ENCODE peak calls at places on chromosomes 12 and 14, in seven cellular contexts. Y is A549, B is tibial nerve, F is body of pancreas, Z is H1, D is sigmoid colon, S is Peyer's patch. G is an unnamed sample.
A peak's percentile ranks its signal among the peaks of the same experiment; 100 is the strongest.

GRCh38 chr12:12608557-12608957 is 3.1 kb upstream of the CREBL2 start:
- DNase-seq in S (no peak), Y (peak; percentile 68), Z (no peak), F (no peak), B (no peak), D (no peak), G (no peak)

GRCh38 chr14:96797943-96798349 is 764 bp downstream of the VRK1 start:
- DNase-seq in Y (peak; percentile 16), S (peak; percentile 48), D (no peak), Z (no peak), B (no peak), F (no peak), G (no peak)

GRCh38 chr14:31787377-31787776 is 226.2 kb downstream of the NUBPL start:
- DNase-seq in Y (peak; percentile 50), D (no peak), Z (no peak), S (no peak), B (no peak), F (no peak), G (no peak)

GRCh38 chr12:101969-102878 is 35.7 kb downstream of the IQSEC3 start:
- DNase-seq in D (peak; percentile 38), Y (peak; percentile 30), B (no peak), Z (no peak), F (no peak), S (no peak), G (no peak)

GRCh38 chr12:15738438-15739015 is 50.7 kb downstream of the EPS8 start:
- DNase-seq in S (no peak), B (no peak), Z (no peak), D (no peak), Y (no peak), F (no peak), G (no peak)

GRCh38 chr14:81423504-81423903 is 23.4 kb upstream of the STON2 start:
- DNase-seq in Y (no peak), F (no peak), S (no peak), D (no peak), B (peak; percentile 44), Z (no peak), G (peak; percentile 55)

GRCh38 chr14:101719045-101719645 is 42.4 kb upstream of the PPP2R5C start:
- DNase-seq in B (no peak), S (no peak), Y (no peak), D (no peak), Z (no peak), F (no peak), G (peak; percentile 75)

GRCh38 chr12:9922429-9922828 is 9.7 kb downstream of the CLEC2A start:
- DNase-seq in D (no peak), Z (no peak), Y (no peak), S (no peak), F (no peak), B (no peak), G (no peak)

GRCh38 chr14:91744068-91744480 is 12.2 kb upstream of the CATSPERB start:
- DNase-seq in F (peak; percentile 68), S (no peak), D (no peak), Y (peak; percentile 79), Z (no peak), B (no peak), G (no peak)

GRCh38 chr14:91737619-91738018 is 5.7 kb upstream of the CATSPERB start:
- DNase-seq in B (no peak), Z (no peak), D (no peak), Y (no peak), S (no peak), F (no peak), G (no peak)

GRCh38 chr14:91745329-91745728 is 13.4 kb upstream of the CATSPERB start:
- DNase-seq in Z (no peak), B (no peak), D (no peak), Y (no peak), S (no peak), F (no peak), G (no peak)

GRCh38 chr14:91748049-91748448 is 16.2 kb upstream of the CATSPERB start:
- DNase-seq in F (no peak), S (no peak), Z (no peak), B (no peak), Y (no peak), D (no peak), G (no peak)

DNA sequence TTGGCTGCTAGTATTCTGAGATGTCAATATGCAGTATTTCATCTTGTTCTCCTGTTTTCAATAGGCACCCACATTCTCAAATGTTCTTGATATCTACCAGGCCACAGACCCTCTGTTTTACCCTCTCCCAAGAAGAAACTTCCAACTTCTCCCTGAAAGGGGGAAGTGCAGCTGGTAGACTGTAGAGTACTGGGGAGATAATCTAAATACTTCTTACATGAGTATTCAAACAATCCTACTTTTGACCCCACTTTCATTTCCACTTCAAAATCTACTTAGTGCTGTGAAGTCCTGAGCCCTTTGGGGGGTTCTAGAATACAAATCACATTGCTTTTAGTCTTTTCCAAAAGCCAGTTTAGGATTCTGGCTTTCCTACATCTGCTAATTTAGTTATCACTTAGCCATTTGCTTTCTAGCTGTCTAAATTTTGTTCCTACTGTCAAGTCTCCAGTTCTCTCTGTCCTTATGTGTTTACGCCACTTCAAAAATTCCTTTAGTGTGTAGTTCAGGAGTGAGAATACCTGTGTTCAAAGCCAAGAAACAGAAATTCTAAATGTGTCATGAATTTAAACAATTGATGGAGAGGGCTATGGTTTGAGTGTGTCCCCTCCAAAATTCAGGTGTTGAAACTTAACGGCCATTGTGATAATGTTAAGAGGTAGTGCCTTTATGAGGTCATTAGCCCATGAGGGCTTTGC is 11.2 kb upstream of the CATSPERB start:
- DNase-seq in Z (no peak), S (no peak), D (no peak), B (no peak), F (no peak), Y (no peak), G (no peak)
- H3K4me1 ChIP-seq in Z (no peaks in the 10 kb centered on the region), S (no peaks in the 10 kb centered on the region), D (peaks cover 7% of the 10 kb centered on the region), B (no peaks in the 10 kb centered on the region), F (peaks cover 35% of the 10 kb centered on the region), Y (peaks cover 10% of the 10 kb centered on the region), G (no peaks in the 10 kb centered on the region)

DNA sequence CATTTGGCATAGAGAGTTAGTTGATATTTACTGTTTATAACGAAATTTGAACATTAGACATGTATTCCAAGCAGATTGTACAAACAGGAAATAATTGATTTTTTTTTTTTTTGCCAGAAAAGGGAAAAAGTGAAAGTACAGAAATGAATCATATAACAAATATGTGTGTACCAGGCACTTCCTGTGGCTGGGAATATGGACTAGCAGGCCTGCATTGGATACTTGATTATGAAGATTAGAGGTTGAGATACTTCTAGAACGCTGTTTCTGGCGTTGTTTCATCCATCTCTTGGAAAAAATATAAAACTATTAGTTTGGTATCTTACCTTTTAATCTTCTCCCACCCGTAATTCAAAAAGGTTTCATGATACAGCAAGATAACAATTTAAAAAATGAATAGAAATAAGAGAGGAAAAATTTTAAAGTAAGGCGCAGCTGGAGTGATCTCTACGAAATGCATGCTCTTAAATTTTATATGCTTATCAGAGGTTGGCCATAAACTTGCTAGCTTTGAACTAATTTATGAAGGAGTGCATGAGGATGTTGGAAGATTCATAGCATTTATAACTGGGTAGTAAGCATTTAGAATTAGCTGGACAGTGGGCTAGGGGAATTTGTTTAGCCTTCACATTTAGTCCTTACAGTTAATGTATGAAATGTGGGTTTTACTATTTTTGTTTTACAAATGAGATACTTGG is 90.8 kb downstream of the AEBP2 start:
- DNase-seq in D (no peak), S (no peak), Z (no peak), B (no peak), Y (no peak), F (no peak), G (no peak)
- TF ChIP-seq POLR2A in D (no peak), S (no peak), Z (no peak), B (no peak), Y (no peak), F (no peak), G (no peak)

GRCh38 chr14:89351364-89351957 is 65.6 kb downstream of the FOXN3 start:
- DNase-seq in Y (peak; percentile 29), D (no peak), Z (peak; percentile 38), F (peak; percentile 47), S (no peak), B (no peak), G (peak; percentile 31)
- H3K27ac ChIP-seq in Y (no peak overlapping the region), D (peak overlapping the region; percentile 74), Z (no peak overlapping the region), F (peak overlapping the region; percentile 74), S (peak overlapping the region; percentile 34), B (peak overlapping the region; percentile 39), G (peak overlapping the region; percentile 82)

DNA sequence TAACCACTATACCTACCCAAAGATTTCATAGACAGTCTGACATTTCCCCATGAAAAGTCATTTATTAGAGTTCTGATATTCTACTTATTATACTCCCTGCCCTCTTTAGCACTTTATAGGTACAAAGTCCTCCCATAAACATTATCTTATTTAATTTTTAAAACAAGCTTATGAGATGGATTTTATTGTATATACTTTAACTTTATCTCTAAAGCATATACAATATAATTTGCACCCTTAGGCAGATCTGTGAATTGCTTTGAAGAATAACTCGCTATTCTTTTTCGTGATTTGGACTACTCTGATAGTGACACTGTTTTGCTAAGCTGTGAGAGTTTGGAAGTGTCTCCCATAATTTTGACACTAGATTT is 348.1 kb downstream of the RAD51B start:
- DNase-seq in Y (no peak), S (no peak), Z (no peak), B (no peak), F (no peak), D (no peak), G (no peak)
- H3K4me1 ChIP-seq in Y (peaks cover 90% of the 10 kb centered on the region), S (no peaks in the 10 kb centered on the region), Z (no peaks in the 10 kb centered on the region), B (peaks cover 32% of the 10 kb centered on the region), F (peaks cover 82% of the 10 kb centered on the region), D (peaks cover 92% of the 10 kb centered on the region), G (peaks cover 11% of the 10 kb centered on the region)

DNA sequence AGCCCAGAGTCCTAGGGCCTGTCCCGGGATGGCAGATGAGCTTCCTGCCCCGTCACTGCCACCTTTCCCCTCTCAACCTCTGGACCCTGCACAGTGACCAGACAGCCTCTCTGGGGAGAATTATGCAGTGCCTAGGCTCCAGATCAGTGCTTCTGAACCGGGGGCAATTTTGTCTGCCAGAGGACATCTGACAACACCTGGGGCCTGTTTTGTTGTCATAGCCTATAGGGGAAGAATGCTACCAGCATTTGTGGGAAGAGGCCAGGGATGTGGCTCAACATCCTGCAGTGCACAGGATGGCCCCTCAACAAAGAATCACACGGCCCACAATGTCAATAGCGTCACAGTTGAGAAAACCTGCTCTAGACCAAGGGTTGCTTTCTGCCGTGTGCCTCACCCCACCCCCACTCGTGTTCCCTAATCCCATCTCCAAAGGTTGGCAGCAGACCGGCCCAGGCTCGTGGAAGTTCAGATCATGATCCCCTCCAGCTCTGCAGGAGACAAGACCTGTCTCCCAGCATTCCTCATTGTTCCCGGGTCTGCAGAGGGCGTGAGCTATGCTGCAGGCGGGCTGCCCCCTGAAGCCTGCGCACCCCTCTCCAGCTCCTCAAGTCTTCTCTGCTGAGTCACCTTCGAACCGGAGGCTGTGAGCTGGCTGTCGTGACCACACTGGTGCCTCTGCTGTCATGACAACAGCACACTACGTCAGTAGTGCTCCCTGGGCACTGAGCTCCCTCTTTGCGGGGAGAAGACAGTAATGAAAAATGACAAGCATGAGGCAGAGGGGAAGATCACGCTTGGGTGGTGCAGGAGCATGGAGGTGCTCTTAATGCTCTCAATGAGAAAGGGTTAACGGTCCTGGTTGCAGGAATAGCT is 2.0 kb upstream of the GAPDH start:
- DNase-seq in D (peak; percentile 90), Y (peak; percentile 94), F (peak; percentile 53), Z (no peak), S (peak; percentile 63), B (no peak), G (peak; percentile 92)
- TF ChIP-seq POLR2A in D (no peak), Y (peak; percentile 58), F (no peak), Z (no peak), S (no peak), B (no peak), G (no peak)

DNA sequence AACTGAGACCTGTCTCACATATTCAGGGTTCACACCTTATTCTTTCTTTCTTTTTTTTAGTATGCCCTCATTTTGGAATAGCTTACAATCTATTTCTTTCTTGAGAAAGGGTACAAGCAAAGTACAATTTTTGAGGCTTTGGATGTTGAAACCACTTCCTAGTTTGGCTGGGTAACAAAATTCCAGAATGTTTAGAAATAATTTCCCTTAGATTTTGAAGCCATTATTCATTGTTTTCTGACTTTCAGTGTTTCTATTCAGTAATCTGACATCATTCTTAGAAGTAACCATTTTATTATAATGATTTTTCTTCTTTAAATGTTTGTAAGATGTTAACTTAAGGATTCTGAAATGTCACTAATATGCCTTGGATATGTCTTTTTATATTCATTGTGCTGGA is 28.2 kb downstream of the ST8SIA1 start:
- DNase-seq in S (no peak), B (no peak), D (no peak), F (no peak), Z (no peak), Y (no peak), G (no peak)
- H3K27ac ChIP-seq in S (no peak overlapping the region), B (no peak overlapping the region), D (no peak overlapping the region), F (no peak overlapping the region), Z (no peak overlapping the region), Y (no peak overlapping the region), G (no peak overlapping the region)

G was measured in adrenal gland.